ENCODE peak calls at places on chromosomes 11 and 22, in four cellular contexts. D, E, F and X are unnamed samples.

GRCh38 chr11:93850585-93851018 is at the start of gene VSTM5:
- DNase-seq in D (no peak), E (no peak), F (no peak), X (no peak)

GRCh38 chr11:71307811-71308645 is 55.7 kb upstream of the SHANK2 start:
- DNase-seq in D (peak), E (no peak), F (no peak), X (no peak)

GRCh38 chr22:37564111-37564711 is 3.9 kb downstream of the CDC42EP1 start:
- DNase-seq in D (no peak), E (no peak), F (no peak), X (no peak)

GRCh38 chr22:19739448-19739895 is 16.1 kb downstream of the GP1BB start:
- DNase-seq in D (no peak), E (no peak), F (no peak), X (no peak)

GRCh38 chr11:59545179-59546020 is 34.1 kb downstream of the OR4D9 start:
- DNase-seq in D (no peak), E (no peak), F (peak), X (no peak)

GRCh38 chr11:36278531-36279245 is 10.5 kb downstream of the COMMD9 start:
- DNase-seq in D (no peak), E (no peak), F (no peak), X (no peak)

GRCh38 chr11:112949781-112950575 is 11.2 kb upstream of the NCAM1 start:
- DNase-seq in D (no peak), E (no peak), F (no peak), X (no peak)

GRCh38 chr11:134441706-134442105 is 29.7 kb upstream of the B3GAT1 start:
- DNase-seq in D (no peak), E (no peak), F (no peak), X (no peak)

GRCh38 chr11:114790910-114791309 is 112.6 kb downstream of the NXPE2 start:
- DNase-seq in D (no peak), E (no peak), F (no peak), X (no peak)

GRCh38 chr11:92439133-92439532 is 214.5 kb downstream of the FAT3 start:
- DNase-seq in D (no peak), E (no peak), F (no peak), X (no peak)

GRCh38 chr22:48851933-48852549 is 975.6 kb downstream of the BRD1 start:
- DNase-seq in D (no peak), E (no peak), F (no peak), X (no peak)

GRCh38 chr11:27991731-27992130 is 116.2 kb downstream of the KIF18A start:
- DNase-seq in D (no peak), E (no peak), F (no peak), X (no peak)

GRCh38 chr11:112784323-112785073 is 176.7 kb upstream of the NCAM1 start:
- DNase-seq in D (no peak), E (no peak), F (no peak), X (peak)

GRCh38 chr11:126538071-126538470 is 182.6 kb downstream of the ST3GAL4 start:
- DNase-seq in D (no peak), E (no peak), F (no peak), X (no peak)

GRCh38 chr11:7536102-7536501 is 22.3 kb downstream of the PPFIBP2 start:
- DNase-seq in D (peak), E (no peak), F (peak), X (peak)

GRCh38 chr11:43959321-43959995 is 17.0 kb downstream of the C11orf96 start:
- DNase-seq in D (no peak), E (no peak), F (no peak), X (no peak)

GRCh38 chr22:49826603-49827306 is 918 bp downstream of the BRD1 start:
- DNase-seq in D (peak), E (no peak), F (no peak), X (peak)

GRCh38 chr22:29326481-29326880 is 11.0 kb upstream of the RASL10A start:
- DNase-seq in D (no peak), E (no peak), F (no peak), X (no peak)

GRCh38 chr11:23124996-23125395 is 264.7 kb upstream of the CCDC179 start:
- DNase-seq in D (no peak), E (no peak), F (no peak), X (no peak)

GRCh38 chr22:30605449-30606110 is 1.4 kb upstream of the TCN2 start:
- DNase-seq in D (peak), E (no peak), F (peak), X (peak)

GRCh38 chr11:98725471-98725870 is 295.3 kb upstream of the CNTN5 start:
- DNase-seq in D (no peak), E (no peak), F (no peak), X (no peak)

GRCh38 chr11:71539017-71539416 is 1.2 kb downstream of the KRTAP5-8 start:
- DNase-seq in D (no peak), E (no peak), F (no peak), X (no peak)

GRCh38 chr11:122128146-122128545 is 12.1 kb upstream of the BLID start:
- DNase-seq in D (no peak), E (no peak), F (no peak), X (peak)

GRCh38 chr22:19965771-19966709 is 24.4 kb upstream of the TXNRD2 start:
- DNase-seq in D (peak), E (no peak), F (no peak), X (peak)

GRCh38 chr11:71138737-71139425 is 113.5 kb downstream of the SHANK2 start:
- DNase-seq in D (no peak), E (no peak), F (no peak), X (no peak)

GRCh38 chr11:104390696-104391095 is 226.7 kb upstream of the PDGFD start:
- DNase-seq in D (no peak), E (no peak), F (no peak), X (no peak)

GRCh38 chr11:69704508-69705245 is 855 bp upstream of the FGF19 start:
- DNase-seq in D (peak), E (no peak), F (peak), X (peak)

GRCh38 chr22:42683599-42684283 is 34.5 kb upstream of the CYB5R3 start:
- DNase-seq in D (no peak), E (no peak), F (no peak), X (peak)

GRCh38 chr11:109302591-109303334 is 119.2 kb upstream of the C11orf87 start:
- DNase-seq in D (no peak), E (no peak), F (no peak), X (no peak)

GRCh38 chr11:9535189-9535781 is 38.2 kb upstream of the WEE1 start:
- DNase-seq in D (peak), E (peak), F (no peak), X (peak)

GRCh38 chr11:78954261-78954660 is 379.6 kb upstream of the NARS2 start:
- DNase-seq in D (no peak), E (no peak), F (no peak), X (no peak)

GRCh38 chr11:60924906-60925684 is 835 bp downstream of the TMEM132A start:
- DNase-seq in D (no peak), E (no peak), F (no peak), X (peak)

GRCh38 chr11:128632151-128632791 is 44.9 kb upstream of the ETS1 start:
- DNase-seq in D (peak), E (no peak), F (no peak), X (peak)

GRCh38 chr22:35930933-35931332 is 97.7 kb downstream of the RBFOX2 start:
- DNase-seq in D (no peak), E (peak), F (peak), X (peak)

GRCh38 chr11:9459573-9460321 is 1.1 kb upstream of the ZNF143 start:
- DNase-seq in D (no peak), E (no peak), F (peak), X (peak)

DNA sequence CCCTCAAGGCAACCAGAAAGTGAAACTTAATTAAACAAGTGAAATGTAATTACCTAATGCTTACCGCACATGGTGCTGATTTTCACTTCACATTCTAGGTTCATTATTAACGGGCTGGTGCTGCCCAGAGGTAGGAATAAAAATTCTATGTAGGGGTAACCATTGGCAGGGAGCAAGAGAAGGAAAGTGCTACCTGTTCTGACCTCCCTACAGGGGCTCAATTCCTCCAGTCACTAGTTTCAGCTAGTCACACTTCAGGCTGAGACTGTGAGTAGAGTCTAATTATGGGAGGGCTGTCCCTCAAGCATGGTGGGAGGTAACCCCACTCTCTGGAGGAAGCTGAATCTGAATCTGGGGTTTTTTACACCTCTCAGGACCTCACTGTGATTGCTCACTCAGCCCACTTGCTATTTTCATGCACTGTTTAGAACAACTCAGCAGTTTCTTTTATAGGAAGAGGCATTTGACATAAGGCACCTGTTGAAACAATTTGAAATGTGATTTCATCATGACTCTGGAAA is 75.4 kb downstream of the MAML2 start:
- DNase-seq in D (no peak), E (peak), F (no peak), X (no peak)
- H3K4me2 ChIP-seq in D (no peak), E (peak), F (no peak), X (peak)

DNA sequence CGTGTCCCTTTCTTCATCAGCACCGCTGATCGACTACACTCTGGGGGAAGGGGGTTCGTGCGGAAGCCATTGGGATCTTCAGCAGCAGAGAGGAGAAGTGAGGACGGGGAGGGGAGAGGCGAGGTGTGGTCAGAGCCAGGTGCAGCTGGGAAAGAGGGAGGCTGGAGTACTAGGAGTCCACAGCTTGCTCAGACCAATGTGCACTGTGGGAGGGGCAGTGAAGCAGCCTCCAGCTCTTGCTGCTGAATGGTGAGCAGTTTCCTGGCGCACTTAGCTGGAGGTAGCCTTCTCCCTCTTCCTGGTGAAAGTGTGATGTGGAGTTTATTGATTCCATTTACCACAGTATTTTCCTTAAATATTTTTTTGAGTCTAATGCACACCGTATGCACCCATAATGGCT is 99.0 kb upstream of the NECTIN1 start:
- DNase-seq in D (no peak), E (no peak), F (no peak), X (no peak)
- TF ChIP-seq EP300 in D (no peak), E (no peak), F (no peak), X (no peak)

GRCh38 chr11:123576501-123576900 is 77.9 kb downstream of the SCN3B start:
- DNase-seq in D (no peak), E (no peak), F (no peak), X (no peak)

GRCh38 chr11:123573291-123573690 is 81.1 kb downstream of the SCN3B start:
- DNase-seq in D (no peak), E (no peak), F (no peak), X (no peak)

GRCh38 chr11:123577081-123577598 is 77.3 kb downstream of the SCN3B start:
- DNase-seq in D (peak), E (no peak), F (peak), X (peak)

GRCh38 chr11:123575441-123575840 is 79.0 kb downstream of the SCN3B start:
- DNase-seq in D (no peak), E (no peak), F (no peak), X (no peak)

DNA sequence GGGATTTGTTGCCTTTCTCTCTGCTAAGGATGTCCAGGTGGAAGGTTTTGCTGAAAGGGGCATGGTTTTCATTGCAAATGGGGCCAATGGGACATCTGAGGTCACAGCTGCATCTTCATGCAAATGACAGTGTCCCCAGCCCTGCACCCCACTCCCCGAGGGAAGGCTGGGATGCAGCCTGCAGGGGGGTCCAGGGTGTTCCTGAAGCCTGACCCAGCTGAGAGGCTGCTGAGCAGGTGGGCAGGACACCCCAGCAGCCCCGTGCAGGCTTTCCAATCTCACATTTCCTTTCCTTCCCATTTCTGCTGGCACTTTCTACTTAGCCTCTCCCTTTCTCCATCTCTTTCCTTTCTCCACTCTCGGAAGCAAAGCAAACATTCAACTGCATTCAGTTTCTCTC is 78.3 kb downstream of the SCN3B start:
- DNase-seq in D (no peak), E (no peak), F (no peak), X (no peak)
- H3K4me2 ChIP-seq in D (no peak), E (no peak), F (peak), X (no peak)

GRCh38 chr11:57529012-57529411 is 1.5 kb downstream of the TIMM10 start:
- DNase-seq in D (no peak), E (no peak), F (no peak), X (no peak)

GRCh38 chr11:57527056-57527631 is 3.4 kb downstream of the TIMM10 start:
- DNase-seq in D (peak), E (no peak), F (peak), X (peak)

GRCh38 chr11:57530215-57530595 is 349 bp downstream of the TIMM10 start:
- DNase-seq in D (no peak), E (no peak), F (no peak), X (no peak)

DNA sequence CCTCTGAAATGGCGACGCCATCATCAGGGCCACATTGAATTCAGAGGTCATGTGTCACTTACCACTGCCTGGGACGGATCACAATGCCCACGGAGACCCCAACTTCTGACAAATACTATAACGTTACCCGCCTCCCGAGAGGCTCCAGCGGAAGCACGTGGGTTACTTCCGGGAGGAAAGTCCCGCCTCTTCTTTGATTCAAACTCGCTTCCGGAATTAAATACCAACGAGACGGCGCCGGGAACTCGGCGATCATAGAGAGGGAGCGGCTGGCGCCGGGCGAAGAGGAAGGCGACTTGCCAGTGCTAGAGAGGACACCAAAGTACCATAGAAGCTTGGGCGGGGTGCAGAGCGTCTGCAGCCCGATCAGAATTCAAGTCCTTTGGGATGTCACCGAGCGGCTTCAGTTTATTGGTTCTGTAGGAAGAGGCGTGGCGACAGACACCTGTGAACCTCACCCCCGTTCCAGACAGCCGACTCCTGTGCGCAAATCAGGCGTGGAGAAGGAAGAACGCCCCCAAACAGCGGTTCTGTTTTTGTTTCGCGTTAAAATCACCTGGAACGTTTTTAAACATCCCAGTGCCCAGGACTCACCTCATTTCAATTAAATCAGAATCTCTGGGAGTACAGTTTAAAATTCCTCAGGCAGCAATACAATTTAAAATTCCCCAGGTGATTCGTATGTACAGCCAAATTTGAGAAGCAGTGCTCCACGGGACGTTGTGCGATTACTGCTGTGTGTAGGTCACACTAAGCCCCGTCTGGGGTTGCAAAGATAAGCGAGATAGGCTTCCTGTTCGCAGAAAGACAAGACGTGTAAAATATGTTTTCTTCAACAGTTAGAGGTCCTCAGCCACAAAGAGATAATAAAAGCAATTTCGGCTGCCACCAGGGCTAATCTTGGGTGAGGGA is at the start of gene TIMM10:
- DNase-seq in D (peak), E (peak), F (peak), X (peak)
- TF ChIP-seq EP300 in D (peak), E (peak), F (no peak), X (no peak)

DNA sequence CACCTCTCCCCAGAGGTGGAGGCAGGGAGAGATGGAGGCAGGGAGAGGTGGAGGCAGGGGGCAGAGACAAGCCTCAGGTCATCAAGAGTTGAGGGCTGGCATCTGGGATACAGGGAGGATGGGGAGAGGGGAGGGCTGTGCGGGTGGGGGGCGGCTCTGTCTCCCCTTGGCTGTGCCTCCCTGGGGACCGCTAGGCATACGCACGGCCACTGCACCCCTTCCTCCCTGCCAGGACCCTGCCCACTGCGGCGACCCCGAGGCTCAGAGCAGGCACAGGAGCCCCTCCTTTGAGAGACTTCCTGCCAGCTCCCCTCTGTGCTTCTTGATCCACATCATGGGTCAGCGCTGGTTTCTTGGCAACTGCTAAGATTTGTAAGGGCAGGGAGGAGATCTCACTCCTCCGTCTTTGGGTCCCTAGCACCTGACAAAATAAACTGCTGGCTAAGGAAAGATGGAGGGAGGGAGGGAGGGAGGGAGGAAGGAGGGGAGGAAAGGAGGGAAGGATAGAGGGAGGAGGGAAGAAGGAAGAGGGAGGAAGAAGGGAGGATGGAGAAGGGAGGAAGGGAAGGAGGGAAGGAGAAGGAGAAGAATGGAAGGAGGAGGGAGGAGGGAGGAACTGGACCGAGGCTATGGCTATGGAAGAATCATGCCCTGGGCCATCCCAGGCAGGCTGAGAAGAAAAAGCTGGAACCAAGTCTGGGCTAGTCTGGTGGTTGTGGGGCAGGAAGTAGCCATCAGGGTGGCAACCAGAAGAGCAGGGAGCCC is 18.5 kb downstream of the PRR33 start:
- DNase-seq in D (no peak), E (no peak), F (no peak), X (peak)
- H3K4me2 ChIP-seq in D (no peak), E (no peak), F (peak), X (no peak)

DNA sequence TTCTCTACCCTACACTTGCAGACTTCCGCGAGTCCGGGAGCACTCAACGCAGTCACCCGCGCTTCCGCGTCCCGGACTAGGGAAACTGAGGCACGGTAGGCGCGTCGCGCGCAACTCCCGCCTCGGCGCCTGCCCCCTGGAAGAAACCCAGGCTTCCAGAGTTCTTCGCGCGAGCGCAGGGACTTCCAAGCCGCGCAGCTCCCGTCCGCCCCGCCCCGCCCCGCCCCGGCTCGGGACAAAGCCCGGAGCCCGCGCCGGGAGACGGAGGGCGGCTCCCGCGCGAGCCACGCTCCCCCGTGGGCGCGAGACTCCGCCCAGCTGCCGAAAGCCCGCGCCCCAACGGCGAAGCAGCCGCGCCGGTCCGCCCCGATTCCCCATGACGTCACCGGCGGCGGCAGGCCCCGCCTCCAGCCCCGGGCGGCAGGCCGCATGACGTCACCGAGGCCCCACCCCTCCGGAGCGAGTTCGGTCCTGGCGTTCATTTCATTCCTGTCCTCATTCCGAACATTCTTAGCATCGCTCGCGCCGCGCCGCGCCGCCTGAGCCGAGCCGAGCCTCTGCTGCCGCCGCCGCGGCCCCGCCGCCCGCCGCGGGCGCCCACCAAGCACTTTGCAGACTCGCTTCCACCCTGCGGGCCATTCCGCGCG is at the start of gene TEAD1:
- DNase-seq in D (peak), E (no peak), F (peak), X (peak)
- TF ChIP-seq EP300 in D (peak), E (no peak), F (peak), X (peak)

DNA sequence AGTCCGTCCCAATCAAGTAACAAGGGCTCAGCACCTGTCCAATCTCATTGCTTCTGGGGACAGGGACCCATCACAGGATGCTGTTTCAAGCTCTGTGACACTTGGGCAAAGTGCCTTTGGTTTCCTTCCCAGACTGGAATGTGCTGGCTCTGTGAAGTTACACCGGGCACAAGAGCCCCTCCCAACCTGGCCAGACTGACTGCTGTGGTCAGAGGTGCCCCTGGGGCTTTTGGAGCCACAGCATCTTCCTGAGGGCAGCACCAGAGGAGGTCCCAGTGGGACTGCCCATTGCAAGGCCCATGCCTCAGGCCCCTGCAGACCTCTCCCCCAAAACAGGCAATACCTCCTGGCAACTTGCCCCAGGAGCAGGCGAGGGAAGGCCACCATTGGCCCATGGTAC is 155.2 kb upstream of the GRK3 start:
- DNase-seq in D (no peak), E (no peak), F (no peak), X (no peak)
- H3K4me2 ChIP-seq in D (no peak), E (no peak), F (no peak), X (no peak)